ENCODE peak calls at places on chromosomes 1 and 21, in eight cellular contexts. C is CD8-positive, alpha-beta memory T cell; E is endodermal cell; D is left lung; M is dorsolateral prefrontal cortex; V is fibroblast of pulmonary artery; X is upper lobe of right lung; Y is A549. I is an unnamed sample.

GRCh38 chr1:169122976-169123375 is 16.5 kb downstream of the ATP1B1 start:
- DNase-seq in C (no peak), E (no peak), D (no peak), M (no peak), V (no peak), X (no peak), Y (no peak), I (no peak)

GRCh38 chr1:31714442-31715096 is 10.8 kb upstream of the COL16A1 start:
- DNase-seq in C (peak), E (peak), D (no peak), M (no peak), V (peak), X (no peak), Y (peak), I (no peak)

GRCh38 chr1:36852586-36852985 is 181.7 kb downstream of the GRIK3 start:
- DNase-seq in C (no peak), E (no peak), D (no peak), M (no peak), V (no peak), X (no peak), Y (no peak), I (no peak)

GRCh38 chr1:38608202-38608864 is 251.2 kb downstream of the RRAGC start:
- DNase-seq in C (no peak), E (peak), D (no peak), M (no peak), V (peak), X (no peak), Y (no peak), I (no peak)

GRCh38 chr1:51147394-51147793 is 45.4 kb downstream of the C1orf185 start:
- DNase-seq in C (no peak), E (no peak), D (no peak), M (no peak), V (no peak), X (no peak), Y (no peak), I (no peak)

GRCh38 chr1:156444407-156445001 is 56.1 kb downstream of the MEF2D start:
- DNase-seq in C (no peak), E (peak), D (no peak), M (no peak), V (peak), X (no peak), Y (peak), I (peak)

GRCh38 chr1:191993549-191993948 is 164.7 kb upstream of the RGS18 start:
- DNase-seq in C (no peak), E (no peak), D (no peak), M (no peak), V (peak), X (no peak), Y (peak), I (no peak)

GRCh38 chr1:112818990-112819689 is 104.0 kb upstream of the PPM1J start:
- DNase-seq in C (no peak), E (peak), D (no peak), M (no peak), V (peak), X (no peak), Y (no peak), I (no peak)

GRCh38 chr1:113904674-113905434 is at the start of the genes AP4B1 and DCLRE1B:
- DNase-seq in C (peak), E (peak), D (peak), M (peak), V (peak), X (peak), Y (peak), I (peak)

GRCh38 chr1:152679454-152679853 is 4.4 kb downstream of the LCE2C start:
- DNase-seq in C (no peak), E (no peak), D (no peak), M (no peak), V (no peak), X (no peak), Y (no peak), I (no peak)

GRCh38 chr1:9263984-9264929 is 28.4 kb upstream of the SPSB1 start:
- DNase-seq in C (no peak), E (no peak), D (peak), M (no peak), V (no peak), X (no peak), Y (no peak), I (no peak)

GRCh38 chr1:92989936-92990582 is 28.8 kb upstream of the DIPK1A start:
- DNase-seq in C (no peak), E (no peak), D (no peak), M (no peak), V (no peak), X (no peak), Y (no peak), I (peak)

DNA sequence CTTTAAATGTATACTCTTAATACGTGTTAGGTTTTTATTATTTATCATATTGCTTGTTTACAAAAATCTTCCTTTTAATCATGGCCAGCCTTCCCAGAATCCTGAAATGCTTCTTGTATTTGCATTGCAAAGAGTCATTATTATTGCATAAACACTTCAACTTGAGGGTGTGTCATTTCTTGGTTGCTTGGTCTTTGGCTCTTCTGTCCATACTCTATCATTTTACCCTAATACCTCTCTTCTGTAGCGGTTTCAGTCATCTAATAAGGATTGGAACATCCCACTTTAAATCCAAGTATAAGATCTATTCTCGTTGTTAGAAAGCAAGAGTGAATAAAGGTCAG is 200.6 kb upstream of the CACYBP start:
- DNase-seq in C (no peak), E (no peak), D (no peak), M (no peak), V (no peak), X (no peak), Y (no peak), I (no peak)
- H3K4me3 ChIP-seq in C (peak), E (peak), D (peak), M (peak), V (peak), X (peak), Y (no peak), I (peak)

DNA sequence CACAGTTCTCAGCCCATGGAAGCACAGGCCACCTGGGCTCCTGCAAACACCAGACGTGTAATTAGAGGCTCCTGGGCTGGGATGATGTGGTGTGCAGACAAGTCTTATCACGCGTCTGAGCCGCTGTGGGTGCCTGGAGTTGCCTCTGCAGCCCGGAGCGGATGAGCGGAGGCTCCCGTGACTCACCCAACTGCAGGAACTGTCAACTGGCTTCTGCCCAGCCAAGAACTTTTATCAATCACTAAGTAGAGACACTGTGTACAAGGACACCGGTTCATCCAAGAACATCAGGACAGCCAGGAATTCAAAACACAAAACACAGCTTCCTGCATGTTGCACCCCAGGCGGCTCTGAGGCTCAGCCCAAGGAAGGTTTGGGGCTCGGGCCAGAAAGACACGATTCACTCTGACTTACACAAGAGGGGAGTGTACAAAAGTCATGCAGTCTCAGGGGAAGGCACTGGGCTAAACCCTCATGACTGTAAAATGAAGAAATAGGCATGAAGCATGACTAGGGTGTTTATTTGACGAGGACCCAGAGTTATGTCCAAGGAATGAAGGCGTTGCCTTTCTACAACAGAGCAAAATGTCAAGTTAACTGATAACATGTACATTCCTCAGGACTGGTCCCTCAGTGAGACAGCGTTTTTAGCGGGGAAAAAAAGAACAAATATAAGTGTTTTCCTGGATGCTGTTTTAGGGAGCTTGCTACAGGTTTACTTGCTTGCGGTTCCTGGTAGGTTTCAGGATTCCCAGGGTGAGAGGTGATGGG is 21.1 kb downstream of the ERRFI1 start:
- DNase-seq in C (no peak), E (peak), D (peak), M (no peak), V (peak), X (peak), Y (peak), I (no peak)
- H3K4me3 ChIP-seq in C (no peak), E (peak), D (no peak), M (peak), V (no peak), X (no peak), Y (peak), I (no peak)

GRCh38 chr1:183807549-183808168 is 2.7 kb downstream of the RGL1 start:
- DNase-seq in C (no peak), E (no peak), D (peak), M (no peak), V (peak), X (no peak), Y (no peak), I (no peak)

GRCh38 chr1:183804382-183804781 is 538 bp upstream of the RGL1 start:
- DNase-seq in C (no peak), E (peak), D (no peak), M (no peak), V (no peak), X (no peak), Y (no peak), I (no peak)

GRCh38 chr1:183804916-183805734 is at the start of gene RGL1:
- DNase-seq in C (no peak), E (peak), D (peak), M (peak), V (peak), X (peak), Y (peak), I (no peak)

GRCh38 chr1:183806650-183807049 is 1.7 kb downstream of the RGL1 start:
- DNase-seq in C (no peak), E (no peak), D (no peak), M (no peak), V (no peak), X (no peak), Y (no peak), I (no peak)

DNA sequence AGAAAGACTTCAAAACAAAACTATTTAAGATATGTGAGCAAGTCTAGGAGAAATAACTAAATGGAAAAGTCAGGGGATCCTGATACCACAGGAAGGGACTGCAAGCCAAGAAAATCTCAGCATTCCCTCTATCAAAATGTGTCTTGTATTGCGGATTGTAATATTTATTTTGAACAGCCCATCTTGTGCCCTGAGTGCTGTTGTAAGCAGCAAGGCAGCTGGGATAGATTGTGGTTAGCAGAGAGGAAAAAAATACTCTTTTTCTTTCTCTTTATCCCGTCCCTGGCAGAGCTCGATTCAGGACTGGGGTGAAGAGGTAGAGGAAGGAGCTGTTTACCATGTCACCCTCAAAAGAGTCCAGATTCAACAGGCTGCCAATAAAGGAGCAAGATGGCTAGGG is 1.2 kb downstream of the RGL1 start:
- DNase-seq in C (no peak), E (no peak), D (no peak), M (no peak), V (peak), X (no peak), Y (no peak), I (no peak)
- H3K4me3 ChIP-seq in C (no peak), E (peak), D (peak), M (peak), V (peak), X (peak), Y (peak), I (no peak)

DNA sequence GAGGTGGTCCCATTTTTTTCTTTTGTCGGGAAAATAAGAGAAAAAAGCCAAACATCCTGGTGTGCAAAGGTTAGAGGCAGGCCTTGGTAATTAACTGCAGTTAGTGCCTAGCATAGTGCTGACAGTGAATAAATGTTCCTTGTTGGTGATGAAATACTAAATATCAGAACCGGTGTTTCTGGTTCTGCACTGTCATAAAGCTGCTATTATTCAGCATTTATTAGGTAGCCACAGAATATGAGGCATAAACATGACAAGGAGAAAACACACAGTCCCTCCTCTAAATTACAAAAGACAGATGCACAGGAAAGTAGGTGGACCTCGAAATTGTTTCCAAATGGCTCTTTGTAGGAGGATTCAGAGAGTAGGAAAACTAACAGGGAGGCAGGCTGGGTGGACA is 122.0 kb upstream of the ADGRL2 start:
- DNase-seq in C (no peak), E (no peak), D (no peak), M (no peak), V (no peak), X (no peak), Y (no peak), I (no peak)
- H3K4me3 ChIP-seq in C (no peak), E (no peak), D (no peak), M (no peak), V (no peak), X (no peak), Y (no peak), I (no peak)

GRCh38 chr21:41951876-41952567 is 1.8 kb downstream of the C2CD2 start:
- DNase-seq in C (no peak), E (no peak), D (no peak), M (no peak), V (no peak), X (no peak), Y (no peak), I (no peak)
- H3K4me3 ChIP-seq in C (no peak), E (peak), D (no peak), M (peak), V (peak), X (peak), Y (no peak), I (no peak)

GRCh38 chr1:1019122-1019999 is 559 bp upstream of the AGRN start:
- DNase-seq in C (peak), E (peak), D (peak), M (peak), V (peak), X (peak), Y (peak), I (peak)
- H3K4me3 ChIP-seq in C (no peak), E (no peak), D (peak), M (peak), V (peak), X (peak), Y (peak), I (no peak)

GRCh38 chr1:118791094-118791691 is 196.9 kb downstream of the TBX15 start:
- DNase-seq in C (no peak), E (no peak), D (no peak), M (no peak), V (no peak), X (no peak), Y (no peak), I (no peak)
- H3K4me3 ChIP-seq in C (no peak), E (no peak), D (no peak), M (no peak), V (no peak), X (no peak), Y (no peak), I (no peak)

I was measured in CD4-positive, CD25-positive, alpha-beta regulatory T cell.